ENCODE peak calls at places on chromosome 17, in five cellular contexts. V, L, A, H and N are unnamed samples.

GRCh38 chr17:61556224-61557188 is 34.5 kb downstream of the NACA2 start:
- DNase-seq in V (no peak), L (peak), A (no peak), H (no peak), N (no peak)

GRCh38 chr17:30117548-30118155 is 1.0 kb downstream of the NSRP1 start:
- DNase-seq in V (no peak), L (peak), A (no peak), H (no peak), N (no peak)

GRCh38 chr17:17109896-17110295 is 67.6 kb downstream of the MPRIP start:
- DNase-seq in V (peak), L (no peak), A (no peak), H (no peak), N (no peak)

GRCh38 chr17:2302740-2303277 is 776 bp downstream of the SMG6 start:
- DNase-seq in V (peak), L (no peak), A (no peak), H (no peak), N (no peak)

GRCh38 chr17:81040791-81041337 is 5.9 kb downstream of the BAIAP2 start:
- DNase-seq in V (no peak), L (no peak), A (no peak), H (no peak), N (no peak)

GRCh38 chr17:8173871-8174322 is 2.3 kb downstream of the TMEM107 start:
- DNase-seq in V (no peak), L (no peak), A (no peak), H (no peak), N (no peak)

GRCh38 chr17:28225872-28226271 is 93.1 kb upstream of the TMEM97 start:
- DNase-seq in V (no peak), L (no peak), A (no peak), H (no peak), N (no peak)

GRCh38 chr17:17060930-17061329 is 18.7 kb downstream of the MPRIP start:
- DNase-seq in V (no peak), L (no peak), A (no peak), H (no peak), N (no peak)

GRCh38 chr17:76968707-76969597 is 100.7 kb downstream of the MGAT5B start:
- DNase-seq in V (peak), L (peak), A (no peak), H (no peak), N (no peak)